ENCODE peak calls at places on chromosomes 4 and X, in eight cellular contexts. One of them, this sample, is unnamed. For H3K9me3, the result is how much of the 10 kb centered on the place peaks cover.

GRCh38 chrX:53190363-53190960 is 34.5 kb downstream of the KDM5C start:
- DNase-seq in aorta: no peak
- DNase-seq in left ventricle myocardium inferior: no peak
- DNase-seq in cardiac muscle cell: no peak
- DNase-seq in ovary: no peak
- DNase-seq in kidney: no peak
- DNase-seq in Panc1: no peak
- DNase-seq in uterus: no peak
- DNase-seq in this sample: no peak

GRCh38 chr4:179893967-179894590 is 2349.1 kb upstream of the TENM3 start:
- DNase-seq in left ventricle myocardium inferior: no peak
- DNase-seq in kidney: no peak
- DNase-seq in uterus: no peak
- DNase-seq in aorta: no peak
- DNase-seq in cardiac muscle cell: no peak
- DNase-seq in Panc1: no peak
- DNase-seq in ovary: no peak
- DNase-seq in this sample: no peak

GRCh38 chr4:110059556-110060191 is 138.7 kb downstream of the ELOVL6 start:
- DNase-seq in uterus: no peak
- DNase-seq in ovary: no peak
- DNase-seq in left ventricle myocardium inferior: no peak
- DNase-seq in cardiac muscle cell: no peak
- DNase-seq in Panc1: no peak
- DNase-seq in aorta: no peak
- DNase-seq in kidney: no peak
- DNase-seq in this sample: no peak

GRCh38 chrX:40854242-40854641 is 118.9 kb upstream of the MED14 start:
- DNase-seq in aorta: no peak
- DNase-seq in uterus: no peak
- DNase-seq in cardiac muscle cell: no peak
- DNase-seq in ovary: no peak
- DNase-seq in Panc1: no peak
- DNase-seq in kidney: no peak
- DNase-seq in left ventricle myocardium inferior: no peak
- DNase-seq in this sample: no peak

GRCh38 chrX:22577181-22577580 is 304.5 kb downstream of the CBLL2 start:
- DNase-seq in kidney: no peak
- DNase-seq in Panc1: peak
- DNase-seq in aorta: no peak
- DNase-seq in uterus: no peak
- DNase-seq in ovary: no peak
- DNase-seq in left ventricle myocardium inferior: no peak
- DNase-seq in cardiac muscle cell: no peak
- DNase-seq in this sample: peak

GRCh38 chr4:5710962-5711478 is at the start of gene EVC:
- DNase-seq in ovary: peak
- DNase-seq in aorta: peak
- DNase-seq in Panc1: no peak
- DNase-seq in cardiac muscle cell: peak
- DNase-seq in uterus: peak
- DNase-seq in kidney: peak
- DNase-seq in left ventricle myocardium inferior: peak
- DNase-seq in this sample: peak

GRCh38 chr4:147707892-147708672 is 23.8 kb upstream of the ARHGAP10 start:
- DNase-seq in uterus: no peak
- DNase-seq in aorta: no peak
- DNase-seq in ovary: peak
- DNase-seq in cardiac muscle cell: peak
- DNase-seq in kidney: no peak
- DNase-seq in left ventricle myocardium inferior: no peak
- DNase-seq in Panc1: peak
- DNase-seq in this sample: no peak

GRCh38 chr4:97317691-97318090 is 825.6 kb downstream of the STPG2 start:
- DNase-seq in kidney: no peak
- DNase-seq in uterus: no peak
- DNase-seq in left ventricle myocardium inferior: no peak
- DNase-seq in cardiac muscle cell: no peak
- DNase-seq in ovary: no peak
- DNase-seq in Panc1: no peak
- DNase-seq in aorta: no peak
- DNase-seq in this sample: no peak

GRCh38 chr4:87807402-87807801 is 8.0 kb downstream of the IBSP start:
- DNase-seq in uterus: no peak
- DNase-seq in Panc1: no peak
- DNase-seq in left ventricle myocardium inferior: no peak
- DNase-seq in cardiac muscle cell: peak
- DNase-seq in kidney: no peak
- DNase-seq in aorta: no peak
- DNase-seq in ovary: no peak
- DNase-seq in this sample: no peak

GRCh38 chr4:54237770-54238169 is 8.7 kb downstream of the PDGFRA start:
- DNase-seq in ovary: no peak
- DNase-seq in kidney: no peak
- DNase-seq in left ventricle myocardium inferior: no peak
- DNase-seq in cardiac muscle cell: no peak
- DNase-seq in Panc1: no peak
- DNase-seq in aorta: no peak
- DNase-seq in uterus: no peak
- DNase-seq in this sample: no peak

GRCh38 chrX:64338296-64338695 is 57.0 kb downstream of the MTMR8 start:
- DNase-seq in ovary: no peak
- DNase-seq in kidney: no peak
- DNase-seq in uterus: no peak
- DNase-seq in left ventricle myocardium inferior: no peak
- DNase-seq in Panc1: no peak
- DNase-seq in cardiac muscle cell: no peak
- DNase-seq in aorta: no peak
- DNase-seq in this sample: no peak

GRCh38 chrX:64330284-64330683 is 65.0 kb downstream of the MTMR8 start:
- DNase-seq in ovary: no peak
- DNase-seq in Panc1: no peak
- DNase-seq in aorta: no peak
- DNase-seq in left ventricle myocardium inferior: no peak
- DNase-seq in kidney: no peak
- DNase-seq in cardiac muscle cell: no peak
- DNase-seq in uterus: no peak
- DNase-seq in this sample: no peak

GRCh38 chrX:64334467-64334866 is 60.8 kb downstream of the MTMR8 start:
- DNase-seq in kidney: no peak
- DNase-seq in Panc1: no peak
- DNase-seq in uterus: no peak
- DNase-seq in left ventricle myocardium inferior: no peak
- DNase-seq in cardiac muscle cell: no peak
- DNase-seq in ovary: no peak
- DNase-seq in aorta: no peak
- DNase-seq in this sample: no peak
- H3K9me3 ChIP-seq in kidney: under half
- H3K9me3 ChIP-seq in Panc1: under half
- H3K9me3 ChIP-seq in uterus: under half
- H3K9me3 ChIP-seq in left ventricle myocardium inferior: under half
- H3K9me3 ChIP-seq in cardiac muscle cell: under half
- H3K9me3 ChIP-seq in ovary: under half
- H3K9me3 ChIP-seq in aorta: under half
- H3K9me3 ChIP-seq in this sample: under half

GRCh38 chrX:44973420-44973932 is 100.5 kb downstream of the KDM6A start:
- DNase-seq in uterus: no peak
- DNase-seq in ovary: no peak
- DNase-seq in Panc1: no peak
- DNase-seq in kidney: no peak
- DNase-seq in left ventricle myocardium inferior: no peak
- DNase-seq in cardiac muscle cell: no peak
- DNase-seq in aorta: no peak
- DNase-seq in this sample: no peak

GRCh38 chrX:44972132-44972531 is 99.1 kb downstream of the KDM6A start:
- DNase-seq in uterus: no peak
- DNase-seq in aorta: no peak
- DNase-seq in left ventricle myocardium inferior: no peak
- DNase-seq in ovary: no peak
- DNase-seq in kidney: no peak
- DNase-seq in Panc1: no peak
- DNase-seq in cardiac muscle cell: no peak
- DNase-seq in this sample: no peak

GRCh38 chrX:44971674-44972073 is 98.7 kb downstream of the KDM6A start:
- DNase-seq in aorta: no peak
- DNase-seq in kidney: no peak
- DNase-seq in Panc1: no peak
- DNase-seq in left ventricle myocardium inferior: no peak
- DNase-seq in uterus: no peak
- DNase-seq in cardiac muscle cell: peak
- DNase-seq in ovary: no peak
- DNase-seq in this sample: no peak

GRCh38 chrX:44975666-44976263 is 102.8 kb downstream of the KDM6A start:
- DNase-seq in Panc1: no peak
- DNase-seq in cardiac muscle cell: no peak
- DNase-seq in aorta: no peak
- DNase-seq in left ventricle myocardium inferior: no peak
- DNase-seq in kidney: no peak
- DNase-seq in ovary: no peak
- DNase-seq in uterus: no peak
- DNase-seq in this sample: no peak

DNA sequence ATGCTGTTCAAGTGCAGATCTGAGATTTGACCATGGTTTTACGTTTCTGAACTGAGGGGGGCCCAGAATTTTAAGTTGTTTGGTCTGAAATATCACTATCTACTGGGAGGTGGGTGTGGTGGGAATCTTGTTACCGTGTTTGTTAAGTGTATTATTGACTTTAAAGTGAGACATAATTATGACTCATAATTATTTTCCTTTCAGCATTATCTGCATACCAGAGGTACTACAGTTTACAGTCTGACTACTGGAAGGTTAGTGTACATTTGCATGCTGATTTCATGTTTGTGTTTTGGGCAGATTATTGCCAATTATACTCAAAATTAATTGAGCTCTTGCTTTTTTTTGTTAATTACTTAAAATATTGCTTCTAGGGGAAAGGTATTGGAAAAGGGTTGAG is 101.5 kb downstream of the KDM6A start:
- DNase-seq in kidney: no peak
- DNase-seq in left ventricle myocardium inferior: no peak
- DNase-seq in cardiac muscle cell: peak
- DNase-seq in aorta: no peak
- DNase-seq in Panc1: no peak
- DNase-seq in ovary: no peak
- DNase-seq in uterus: no peak
- DNase-seq in this sample: no peak
- H3K9me3 ChIP-seq in kidney: under half
- H3K9me3 ChIP-seq in left ventricle myocardium inferior: under half
- H3K9me3 ChIP-seq in cardiac muscle cell: under half
- H3K9me3 ChIP-seq in aorta: under half
- H3K9me3 ChIP-seq in Panc1: under half
- H3K9me3 ChIP-seq in ovary: under half
- H3K9me3 ChIP-seq in uterus: under half
- H3K9me3 ChIP-seq in this sample: under half

GRCh38 chr4:137467537-137467936 is 64.8 kb downstream of the PCDH18 start:
- DNase-seq in left ventricle myocardium inferior: no peak
- DNase-seq in aorta: no peak
- DNase-seq in ovary: no peak
- DNase-seq in cardiac muscle cell: no peak
- DNase-seq in uterus: no peak
- DNase-seq in Panc1: no peak
- DNase-seq in kidney: no peak
- DNase-seq in this sample: no peak
- H3K9me3 ChIP-seq in left ventricle myocardium inferior: under half
- H3K9me3 ChIP-seq in aorta: under half
- H3K9me3 ChIP-seq in ovary: under half
- H3K9me3 ChIP-seq in cardiac muscle cell: under half
- H3K9me3 ChIP-seq in uterus: under half
- H3K9me3 ChIP-seq in Panc1: under half
- H3K9me3 ChIP-seq in kidney: under half
- H3K9me3 ChIP-seq in this sample: under half

GRCh38 chrX:152652060-152652459 is 14.4 kb downstream of the GABRQ start:
- DNase-seq in kidney: no peak
- DNase-seq in aorta: no peak
- DNase-seq in cardiac muscle cell: no peak
- DNase-seq in uterus: no peak
- DNase-seq in ovary: no peak
- DNase-seq in left ventricle myocardium inferior: no peak
- DNase-seq in Panc1: no peak
- DNase-seq in this sample: no peak
- H3K9me3 ChIP-seq in kidney: under half
- H3K9me3 ChIP-seq in aorta: under half
- H3K9me3 ChIP-seq in cardiac muscle cell: under half
- H3K9me3 ChIP-seq in uterus: under half
- H3K9me3 ChIP-seq in ovary: under half
- H3K9me3 ChIP-seq in left ventricle myocardium inferior: under half
- H3K9me3 ChIP-seq in Panc1: under half
- H3K9me3 ChIP-seq in this sample: under half

DNA sequence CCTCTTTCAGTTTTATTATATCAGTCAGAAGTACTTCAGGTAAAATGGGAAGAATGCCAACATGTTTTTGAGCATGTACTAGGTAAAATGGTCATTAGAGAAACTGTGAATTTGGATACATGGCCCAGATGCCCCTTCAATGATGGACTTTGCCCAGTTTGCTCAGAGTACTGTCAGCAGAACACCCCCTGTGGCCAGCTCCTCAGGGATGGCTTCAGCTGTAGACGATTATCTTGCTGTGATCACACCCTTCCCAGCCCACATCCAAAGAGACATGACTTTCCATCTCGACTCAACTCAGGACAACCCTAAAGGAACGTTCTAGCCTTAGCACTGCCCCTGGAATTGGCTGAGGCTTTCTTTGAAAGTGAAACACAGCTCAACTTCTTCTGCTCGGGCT is 439.1 kb downstream of the PACRGL start:
- DNase-seq in aorta: no peak
- DNase-seq in uterus: no peak
- DNase-seq in cardiac muscle cell: no peak
- DNase-seq in ovary: no peak
- DNase-seq in kidney: no peak
- DNase-seq in Panc1: no peak
- DNase-seq in left ventricle myocardium inferior: no peak
- DNase-seq in this sample: no peak
- H3K9me3 ChIP-seq in aorta: under half
- H3K9me3 ChIP-seq in uterus: under half
- H3K9me3 ChIP-seq in cardiac muscle cell: under half
- H3K9me3 ChIP-seq in ovary: under half
- H3K9me3 ChIP-seq in kidney: under half
- H3K9me3 ChIP-seq in Panc1: under half
- H3K9me3 ChIP-seq in left ventricle myocardium inferior: under half
- H3K9me3 ChIP-seq in this sample: under half